ENCODE peak calls at places on chromosomes 13 and 19, in seven cellular contexts. One of them, this sample, is unnamed.

GRCh38 chr13:72692884-72693514 is 34.4 kb downstream of the MZT1 start:
- DNase-seq in left lung: no peak
- DNase-seq in endodermal cell: no peak
- DNase-seq in esophagus squamous epithelium: no peak
- DNase-seq in CD4-positive, alpha-beta T cell: no peak
- DNase-seq in neural progenitor cell: no peak
- DNase-seq in gastrocnemius medialis: no peak
- DNase-seq in this sample: no peak

GRCh38 chr13:29733069-29733700 is 117.2 kb downstream of the UBL3 start:
- DNase-seq in left lung: peak
- DNase-seq in esophagus squamous epithelium: no peak
- DNase-seq in endodermal cell: no peak
- DNase-seq in neural progenitor cell: no peak
- DNase-seq in gastrocnemius medialis: no peak
- DNase-seq in CD4-positive, alpha-beta T cell: no peak
- DNase-seq in this sample: no peak

GRCh38 chr19:45125975-45126493 is 33.1 kb downstream of the PPP1R37 start:
- DNase-seq in endodermal cell: peak
- DNase-seq in gastrocnemius medialis: peak
- DNase-seq in left lung: peak
- DNase-seq in CD4-positive, alpha-beta T cell: peak
- DNase-seq in neural progenitor cell: peak
- DNase-seq in esophagus squamous epithelium: no peak
- DNase-seq in this sample: peak

GRCh38 chr13:21176982-21177284 is 475 bp downstream of the MRPL57 start:
- DNase-seq in endodermal cell: no peak
- DNase-seq in left lung: no peak
- DNase-seq in gastrocnemius medialis: no peak
- DNase-seq in neural progenitor cell: no peak
- DNase-seq in esophagus squamous epithelium: no peak
- DNase-seq in CD4-positive, alpha-beta T cell: no peak
- DNase-seq in this sample: no peak

GRCh38 chr19:40433391-40434216 is 7.8 kb upstream of the SERTAD1 start:
- DNase-seq in esophagus squamous epithelium: no peak
- DNase-seq in left lung: peak
- DNase-seq in endodermal cell: peak
- DNase-seq in CD4-positive, alpha-beta T cell: peak
- DNase-seq in gastrocnemius medialis: peak
- DNase-seq in neural progenitor cell: peak
- DNase-seq in this sample: peak

GRCh38 chr13:26558912-26559485 is 1.5 kb downstream of the WASF3 start:
- DNase-seq in left lung: no peak
- DNase-seq in gastrocnemius medialis: no peak
- DNase-seq in CD4-positive, alpha-beta T cell: no peak
- DNase-seq in endodermal cell: no peak
- DNase-seq in neural progenitor cell: peak
- DNase-seq in esophagus squamous epithelium: no peak
- DNase-seq in this sample: no peak

GRCh38 chr13:58239774-58240268 is 608.3 kb downstream of the PCDH17 start:
- DNase-seq in endodermal cell: no peak
- DNase-seq in gastrocnemius medialis: no peak
- DNase-seq in neural progenitor cell: no peak
- DNase-seq in esophagus squamous epithelium: no peak
- DNase-seq in CD4-positive, alpha-beta T cell: no peak
- DNase-seq in left lung: no peak
- DNase-seq in this sample: no peak

GRCh38 chr19:10424011-10424637 is 3.8 kb downstream of the PDE4A start:
- DNase-seq in gastrocnemius medialis: no peak
- DNase-seq in esophagus squamous epithelium: no peak
- DNase-seq in endodermal cell: peak
- DNase-seq in neural progenitor cell: peak
- DNase-seq in left lung: peak
- DNase-seq in CD4-positive, alpha-beta T cell: peak
- DNase-seq in this sample: peak

GRCh38 chr19:3511506-3512251 is 5.6 kb downstream of the FZR1 start:
- DNase-seq in gastrocnemius medialis: no peak
- DNase-seq in endodermal cell: no peak
- DNase-seq in esophagus squamous epithelium: no peak
- DNase-seq in neural progenitor cell: no peak
- DNase-seq in left lung: no peak
- DNase-seq in CD4-positive, alpha-beta T cell: no peak
- DNase-seq in this sample: no peak

DNA sequence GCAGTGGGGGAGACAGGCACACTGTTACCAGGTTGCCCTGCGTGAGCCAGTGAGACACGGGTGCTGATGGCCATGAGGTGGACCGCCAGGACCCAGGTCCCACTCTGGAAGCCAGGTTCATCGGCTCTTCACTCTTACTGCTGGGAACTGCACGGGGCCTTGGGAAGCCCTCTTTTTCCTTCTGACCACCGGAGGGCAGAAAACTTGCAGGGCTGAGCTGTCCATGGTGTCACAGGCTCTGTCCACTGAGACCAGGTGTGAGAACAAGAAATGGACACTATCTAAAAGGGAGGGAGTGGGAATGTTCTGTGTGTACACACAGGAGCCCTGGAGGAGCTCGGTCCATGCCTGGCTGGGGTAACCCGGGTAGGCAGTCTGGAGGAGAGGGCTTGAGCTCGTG is 93.4 kb downstream of the UQCRFS1 start:
- DNase-seq in left lung: no peak
- DNase-seq in neural progenitor cell: peak
- DNase-seq in CD4-positive, alpha-beta T cell: no peak
- DNase-seq in esophagus squamous epithelium: no peak
- DNase-seq in endodermal cell: peak
- DNase-seq in gastrocnemius medialis: no peak
- DNase-seq in this sample: no peak
- TF ChIP-seq CTCF in left lung: no peak
- TF ChIP-seq CTCF in neural progenitor cell: peak
- TF ChIP-seq CTCF in CD4-positive, alpha-beta T cell: no peak
- TF ChIP-seq CTCF in esophagus squamous epithelium: no peak
- TF ChIP-seq CTCF in endodermal cell: peak
- TF ChIP-seq CTCF in gastrocnemius medialis: peak
- TF ChIP-seq CTCF in this sample: no peak

DNA sequence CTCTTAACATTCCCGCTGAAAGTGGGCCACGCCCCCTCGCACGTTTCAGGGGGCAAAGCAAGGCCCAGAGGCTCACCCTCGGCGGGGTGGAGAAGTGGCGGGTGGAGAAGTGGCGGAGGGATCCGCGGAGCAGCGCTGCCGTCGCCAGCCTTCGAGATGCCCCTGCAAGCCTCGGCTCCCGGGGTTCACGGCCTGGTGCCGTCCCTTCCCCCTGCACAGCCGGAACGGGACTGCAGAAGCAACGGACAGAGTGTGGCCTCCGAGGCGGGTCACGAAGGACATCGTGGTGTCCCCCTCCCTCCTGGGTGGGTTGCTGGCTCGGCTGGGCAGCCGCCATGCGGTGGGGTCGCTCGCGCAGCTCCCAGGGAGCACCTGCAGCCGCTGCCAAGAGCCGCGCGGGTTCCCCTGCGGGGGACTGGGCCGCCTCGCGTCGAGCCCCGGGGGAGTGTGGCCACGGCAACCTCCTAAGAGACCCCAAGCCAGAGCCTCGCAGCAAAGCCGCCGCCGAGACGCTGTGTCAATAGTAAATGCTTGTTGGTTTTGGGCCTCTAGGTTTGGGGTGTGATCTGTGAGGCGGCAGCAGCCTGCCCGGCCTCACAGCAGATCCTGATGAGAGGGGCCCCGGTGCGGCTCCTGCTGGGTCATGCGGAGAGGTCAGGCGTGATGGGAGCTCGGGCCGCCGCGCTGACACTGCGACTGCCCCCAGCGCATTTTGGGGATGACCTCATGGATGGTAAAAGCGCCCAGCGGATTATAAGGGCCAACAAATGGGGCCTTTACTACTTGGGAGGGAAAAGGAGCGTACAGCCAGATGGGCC is 5.5 kb downstream of the TPGS1 start:
- DNase-seq in CD4-positive, alpha-beta T cell: no peak
- DNase-seq in left lung: no peak
- DNase-seq in gastrocnemius medialis: no peak
- DNase-seq in esophagus squamous epithelium: no peak
- DNase-seq in neural progenitor cell: no peak
- DNase-seq in endodermal cell: peak
- DNase-seq in this sample: no peak
- H3K27ac ChIP-seq in CD4-positive, alpha-beta T cell: peak
- H3K27ac ChIP-seq in left lung: no peak
- H3K27ac ChIP-seq in gastrocnemius medialis: no peak
- H3K27ac ChIP-seq in esophagus squamous epithelium: no peak
- H3K27ac ChIP-seq in neural progenitor cell: peak
- H3K27ac ChIP-seq in endodermal cell: peak
- H3K27ac ChIP-seq in this sample: peak

DNA sequence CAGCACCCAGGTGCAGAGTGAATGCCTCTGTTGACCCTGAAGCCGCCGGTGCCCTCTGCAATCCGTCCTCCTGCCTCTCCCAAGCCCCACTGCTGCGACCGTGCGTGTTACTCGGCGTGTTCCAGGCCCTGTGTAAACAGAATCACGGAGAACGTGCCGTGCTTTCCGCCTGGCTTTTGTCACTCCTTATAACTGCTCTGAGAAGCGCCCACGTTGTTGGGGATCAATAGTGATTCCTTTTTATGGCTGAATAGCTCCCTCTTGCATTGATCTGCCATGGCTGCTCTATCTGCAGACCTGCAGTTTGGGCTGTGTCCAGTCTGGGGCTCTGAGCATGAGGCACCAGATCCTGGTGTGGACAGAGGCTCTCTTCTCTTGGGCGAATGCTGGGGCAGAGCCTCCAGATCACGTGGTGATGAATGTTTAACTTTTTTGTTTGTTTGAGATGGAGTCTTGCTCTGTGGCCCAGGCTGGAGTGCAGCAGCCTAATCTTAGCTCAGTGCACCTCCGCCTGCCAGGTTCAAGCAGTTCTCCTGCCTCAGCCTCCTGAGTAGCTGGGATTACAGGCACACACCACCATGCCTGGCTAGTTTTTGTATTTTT is 15.8 kb downstream of the ADPRHL1 start:
- DNase-seq in CD4-positive, alpha-beta T cell: no peak
- DNase-seq in gastrocnemius medialis: no peak
- DNase-seq in endodermal cell: peak
- DNase-seq in left lung: no peak
- DNase-seq in esophagus squamous epithelium: no peak
- DNase-seq in neural progenitor cell: no peak
- DNase-seq in this sample: no peak
- TF ChIP-seq CTCF in CD4-positive, alpha-beta T cell: no peak
- TF ChIP-seq CTCF in gastrocnemius medialis: no peak
- TF ChIP-seq CTCF in endodermal cell: no peak
- TF ChIP-seq CTCF in left lung: no peak
- TF ChIP-seq CTCF in esophagus squamous epithelium: no peak
- TF ChIP-seq CTCF in neural progenitor cell: no peak
- TF ChIP-seq CTCF in this sample: no peak

DNA sequence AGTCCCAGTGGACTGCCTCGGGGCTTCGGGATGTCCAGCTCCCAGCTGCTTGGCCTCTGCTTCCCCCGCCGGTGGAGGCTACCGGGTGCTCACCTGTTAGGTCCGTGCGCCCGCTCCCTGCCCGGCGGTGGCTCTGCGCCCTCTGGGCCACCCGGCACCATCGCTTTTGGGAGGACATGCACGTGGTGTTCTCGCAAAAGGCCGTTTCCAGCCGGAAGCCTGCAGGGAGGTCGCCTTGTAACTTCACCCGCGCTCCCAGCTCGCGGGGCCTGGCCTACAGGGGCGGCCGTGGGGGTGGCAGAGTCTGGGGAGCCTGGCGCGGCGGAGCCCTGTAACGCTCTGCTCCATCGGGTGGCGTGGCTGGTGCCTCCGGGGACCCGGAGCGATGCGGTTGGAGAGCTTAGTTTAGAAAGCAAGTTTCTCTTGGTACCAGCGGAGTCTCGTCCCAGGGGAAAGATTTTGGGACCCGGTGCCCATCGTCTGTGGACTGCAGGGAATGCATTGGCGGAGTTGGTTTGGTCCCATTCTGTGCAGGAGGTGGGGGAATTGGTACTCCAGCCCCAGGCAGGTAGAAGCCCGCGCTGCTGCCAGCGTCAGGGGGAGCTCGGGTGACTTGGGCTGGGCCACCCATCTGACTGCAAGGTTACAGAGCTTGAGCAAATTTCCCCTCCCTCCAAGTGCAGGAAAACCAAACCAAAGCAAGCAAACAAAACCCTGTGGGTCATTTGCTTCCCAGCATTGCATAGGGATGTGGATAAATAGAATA is 673 bp downstream of the SPATA13 start:
- DNase-seq in CD4-positive, alpha-beta T cell: peak
- DNase-seq in gastrocnemius medialis: no peak
- DNase-seq in endodermal cell: no peak
- DNase-seq in neural progenitor cell: peak
- DNase-seq in left lung: peak
- DNase-seq in esophagus squamous epithelium: no peak
- DNase-seq in this sample: peak
- H3K27ac ChIP-seq in CD4-positive, alpha-beta T cell: no peak
- H3K27ac ChIP-seq in gastrocnemius medialis: peak
- H3K27ac ChIP-seq in endodermal cell: peak
- H3K27ac ChIP-seq in neural progenitor cell: no peak
- H3K27ac ChIP-seq in left lung: peak
- H3K27ac ChIP-seq in esophagus squamous epithelium: peak
- H3K27ac ChIP-seq in this sample: no peak

GRCh38 chr19:11482384-11483050 is 1.7 kb upstream of the ELAVL3 start:
- DNase-seq in left lung: peak
- DNase-seq in gastrocnemius medialis: peak
- DNase-seq in neural progenitor cell: peak
- DNase-seq in esophagus squamous epithelium: no peak
- DNase-seq in endodermal cell: peak
- DNase-seq in CD4-positive, alpha-beta T cell: peak
- DNase-seq in this sample: peak
- TF ChIP-seq CTCF in left lung: peak
- TF ChIP-seq CTCF in gastrocnemius medialis: peak
- TF ChIP-seq CTCF in neural progenitor cell: peak
- TF ChIP-seq CTCF in esophagus squamous epithelium: peak
- TF ChIP-seq CTCF in endodermal cell: peak
- TF ChIP-seq CTCF in CD4-positive, alpha-beta T cell: peak
- TF ChIP-seq CTCF in this sample: peak

DNA sequence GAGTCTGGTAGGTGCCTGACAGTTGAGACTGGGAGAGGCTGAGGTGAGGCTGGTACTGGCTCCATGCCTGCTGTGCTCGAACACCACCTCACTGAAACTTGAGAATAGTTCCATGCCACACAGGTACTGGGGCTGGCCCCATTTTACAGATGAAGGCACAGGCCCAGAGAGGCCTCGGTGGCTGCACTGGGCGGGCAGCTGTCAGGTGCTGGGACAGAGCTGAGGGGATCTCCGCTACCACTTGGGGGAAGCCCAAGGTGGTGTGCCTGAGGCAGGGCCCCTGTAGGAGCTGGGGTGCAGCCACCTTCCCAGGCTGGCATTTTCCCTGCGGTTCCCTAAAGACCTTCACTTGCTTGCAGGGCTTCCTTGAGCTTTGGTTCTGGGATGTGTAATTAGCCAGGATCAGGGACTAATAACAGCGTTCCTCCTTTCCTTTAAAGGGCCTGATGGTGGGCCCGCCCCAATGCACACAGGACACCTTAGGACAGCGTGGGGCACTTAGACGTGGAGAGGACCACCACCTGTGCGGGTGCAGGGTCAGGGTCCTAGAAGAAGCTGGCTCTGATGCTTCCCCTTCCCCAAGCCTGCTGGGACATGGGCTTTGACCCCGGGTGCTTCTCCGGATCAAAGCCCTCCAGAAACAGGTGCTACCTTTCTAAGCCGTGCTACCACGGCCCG is 23.6 kb downstream of the CAPN12 start:
- DNase-seq in neural progenitor cell: no peak
- DNase-seq in esophagus squamous epithelium: no peak
- DNase-seq in endodermal cell: no peak
- DNase-seq in gastrocnemius medialis: no peak
- DNase-seq in CD4-positive, alpha-beta T cell: no peak
- DNase-seq in left lung: no peak
- DNase-seq in this sample: no peak
- H3K27ac ChIP-seq in neural progenitor cell: no peak
- H3K27ac ChIP-seq in esophagus squamous epithelium: peak
- H3K27ac ChIP-seq in endodermal cell: no peak
- H3K27ac ChIP-seq in gastrocnemius medialis: peak
- H3K27ac ChIP-seq in CD4-positive, alpha-beta T cell: no peak
- H3K27ac ChIP-seq in left lung: peak
- H3K27ac ChIP-seq in this sample: peak